ENCODE peak calls at places on chromosome 4, in six cellular contexts. R, U, E, Q, F and M are unnamed samples.

GRCh38 chr4:2284934-2285664 is 23.2 kb upstream of the MXD4 start:
- DNase-seq in R (no peak), U (no peak), E (no peak), Q (no peak), F (no peak), M (no peak)

GRCh38 chr4:79442422-79442821 is 34.4 kb upstream of the GK2 start:
- DNase-seq in R (no peak), U (no peak), E (no peak), Q (no peak), F (no peak), M (no peak)

GRCh38 chr4:87025614-87026041 is 90.8 kb downstream of the AFF1 start:
- DNase-seq in R (no peak), U (no peak), E (no peak), Q (no peak), F (no peak), M (no peak)

GRCh38 chr4:84825701-84826100 is 140.8 kb downstream of the WDFY3 start:
- DNase-seq in R (no peak), U (no peak), E (no peak), Q (no peak), F (no peak), M (no peak)

GRCh38 chr4:126776361-126776760 is 856.4 kb upstream of the INTU start:
- DNase-seq in R (no peak), U (no peak), E (no peak), Q (no peak), F (no peak), M (no peak)

GRCh38 chr4:186762865-186763264 is 39.2 kb upstream of the FAT1 start:
- DNase-seq in R (no peak), U (no peak), E (no peak), Q (no peak), F (no peak), M (no peak)

GRCh38 chr4:41656572-41657301 is 91.8 kb downstream of the PHOX2B start:
- DNase-seq in R (no peak), U (no peak), E (no peak), Q (no peak), F (peak; percentile 53), M (no peak)

GRCh38 chr4:37989398-37990260 is 29.4 kb downstream of the PTTG2 start:
- DNase-seq in R (no peak), U (no peak), E (no peak), Q (no peak), F (no peak), M (no peak)

GRCh38 chr4:88618782-88619485 is 26.7 kb downstream of the HERC3 start:
- DNase-seq in R (no peak), U (no peak), E (no peak), Q (no peak), F (no peak), M (no peak)

GRCh38 chr4:913280-913618 is 18.9 kb downstream of the GAK start:
- DNase-seq in R (no peak), U (no peak), E (no peak), Q (no peak), F (no peak), M (no peak)

GRCh38 chr4:77126844-77127614 is 30.0 kb upstream of the CCNG2 start:
- DNase-seq in R (no peak), U (no peak), E (peak; percentile 41), Q (no peak), F (no peak), M (no peak)

GRCh38 chr4:47213971-47214370 is 182.6 kb downstream of the GABRB1 start:
- DNase-seq in R (no peak), U (no peak), E (no peak), Q (no peak), F (no peak), M (peak; percentile 94)

GRCh38 chr4:41146716-41147506 is 67.4 kb downstream of the APBB2 start:
- DNase-seq in R (no peak), U (no peak), E (no peak), Q (no peak), F (peak; percentile 44), M (no peak)

GRCh38 chr4:6019316-6020263 is 1.4 kb upstream of the C4orf50 start:
- DNase-seq in R (no peak), U (peak; percentile 46), E (no peak), Q (peak; percentile 41), F (no peak), M (no peak)

GRCh38 chr4:4507923-4508322 is 33.9 kb downstream of the STX18 start:
- DNase-seq in R (no peak), U (no peak), E (no peak), Q (no peak), F (no peak), M (no peak)

GRCh38 chr4:81040175-81040659 is 9.7 kb downstream of the BMP3 start:
- DNase-seq in R (no peak), U (no peak), E (peak; percentile 15), Q (no peak), F (no peak), M (no peak)

GRCh38 chr4:171157462-171158082 is 655.6 kb upstream of the GALNTL6 start:
- DNase-seq in R (no peak), U (no peak), E (no peak), Q (no peak), F (no peak), M (no peak)

GRCh38 chr4:770022-770421 is 55.9 kb downstream of the CPLX1 start:
- DNase-seq in R (no peak), U (no peak), E (no peak), Q (no peak), F (peak; percentile 3), M (no peak)

GRCh38 chr4:158870282-158871049 is 101.6 kb downstream of the FNIP2 start:
- DNase-seq in R (no peak), U (no peak), E (no peak), Q (no peak), F (no peak), M (no peak)

GRCh38 chr4:72468904-72469502 is 100.0 kb downstream of the ADAMTS3 start:
- DNase-seq in R (no peak), U (no peak), E (no peak), Q (no peak), F (no peak), M (no peak)

GRCh38 chr4:54499308-54500074 is 158.3 kb upstream of the KIT start:
- DNase-seq in R (no peak), U (no peak), E (no peak), Q (no peak), F (no peak), M (no peak)

GRCh38 chr4:186932631-186933150 is 209.0 kb upstream of the FAT1 start:
- DNase-seq in R (no peak), U (no peak), E (no peak), Q (no peak), F (no peak), M (peak; percentile 72)

GRCh38 chr4:24112466-24112865 is 222.6 kb upstream of the PPARGC1A start:
- DNase-seq in R (no peak), U (no peak), E (no peak), Q (no peak), F (no peak), M (peak; percentile 51)

GRCh38 chr4:87461281-87461700 is 38.9 kb downstream of the NUDT9 start:
- DNase-seq in R (no peak), U (no peak), E (no peak), Q (no peak), F (no peak), M (no peak)

GRCh38 chr4:84971319-84971932 is 4.9 kb upstream of the WDFY3 start:
- DNase-seq in R (no peak), U (no peak), E (no peak), Q (no peak), F (no peak), M (no peak)

GRCh38 chr4:26264109-26264508 is 56.7 kb upstream of the RBPJ start:
- DNase-seq in R (no peak), U (no peak), E (no peak), Q (no peak), F (no peak), M (no peak)

GRCh38 chr4:73418677-73419076 is 14.6 kb downstream of the ALB start:
- DNase-seq in R (no peak), U (no peak), E (no peak), Q (no peak), F (no peak), M (no peak)

GRCh38 chr4:129223955-129224354 is 128.0 kb downstream of the C4orf33 start:
- DNase-seq in R (no peak), U (no peak), E (no peak), Q (no peak), F (no peak), M (no peak)

GRCh38 chr4:23040539-23040938 is 347.8 kb downstream of the GBA3 start:
- DNase-seq in R (no peak), U (no peak), E (no peak), Q (no peak), F (no peak), M (no peak)

GRCh38 chr4:83889802-83890201 is 353.9 kb downstream of the GPAT3 start:
- DNase-seq in R (no peak), U (no peak), E (no peak), Q (no peak), F (no peak), M (no peak)

GRCh38 chr4:152369903-152370296 is 166.0 kb downstream of the FBXW7 start:
- DNase-seq in R (no peak), U (no peak), E (no peak), Q (no peak), F (no peak), M (no peak)